ENCODE peak calls at places on chromosomes 13 and 19, in seven cellular contexts. Z, R, U, W, P, D and V are unnamed samples.

GRCh38 chr13:91369432-91369831 is 21.9 kb downstream of the MIR17HG start:
- DNase-seq in Z (no peak), R (peak; percentile 60), U (peak; percentile 7), W (no peak), P (no peak), D (peak; percentile 28), V (no peak)

GRCh38 chr13:85170372-85170771 is 628.8 kb downstream of the SLITRK6 start:
- DNase-seq in Z (no peak), R (no peak), U (no peak), W (no peak), P (no peak), D (no peak), V (no peak)

GRCh38 chr19:1505991-1506881 is 6.6 kb downstream of the ADAMTSL5 start:
- DNase-seq in Z (no peak), R (no peak), U (no peak), W (no peak), P (no peak), D (no peak), V (no peak)

GRCh38 chr19:46371371-46371901 is 24.5 kb downstream of the PPP5C start:
- DNase-seq in Z (no peak), R (no peak), U (no peak), W (no peak), P (no peak), D (peak; percentile 28), V (peak; percentile 14)

GRCh38 chr19:47723573-47723923 is 10.3 kb downstream of the EHD2 start:
- DNase-seq in Z (peak; percentile 63), R (peak; percentile 92), U (peak; percentile 64), W (no peak), P (no peak), D (peak; percentile 95), V (no peak)

GRCh38 chr13:108560092-108560491 is 69.3 kb upstream of the MYO16 start:
- DNase-seq in Z (no peak), R (no peak), U (no peak), W (no peak), P (peak; percentile 3), D (no peak), V (no peak)

GRCh38 chr13:93867481-93867880 is 612.0 kb downstream of the DCT start:
- DNase-seq in Z (no peak), R (peak; percentile 66), U (no peak), W (no peak), P (no peak), D (peak; percentile 95), V (no peak)

GRCh38 chr13:77919351-77920294 is 992 bp upstream of the EDNRB start:
- DNase-seq in Z (no peak), R (peak; percentile 20), U (no peak), W (peak; percentile 69), P (peak; percentile 18), D (peak; percentile 15), V (no peak)

GRCh38 chr19:49217382-49217781 is 59.8 kb downstream of the TRPM4 start:
- DNase-seq in Z (no peak), R (no peak), U (no peak), W (no peak), P (no peak), D (peak; percentile 72), V (no peak)

GRCh38 chr19:2964874-2965273 is 12.5 kb upstream of the TLE6 start:
- DNase-seq in Z (no peak), R (no peak), U (no peak), W (no peak), P (no peak), D (no peak), V (no peak)

GRCh38 chr13:48162182-48162581 is 67.3 kb upstream of the MED4 start:
- DNase-seq in Z (no peak), R (no peak), U (no peak), W (no peak), P (no peak), D (no peak), V (no peak)

GRCh38 chr19:55251296-55252081 is 7.3 kb downstream of the PPP6R1 start:
- DNase-seq in Z (peak; percentile 57), R (peak; percentile 55), U (peak; percentile 87), W (no peak), P (no peak), D (peak; percentile 16), V (no peak)

GRCh38 chr13:104750377-104750776 is 1684.2 kb upstream of the SLC10A2 start:
- DNase-seq in Z (no peak), R (peak; percentile 54), U (peak; percentile 18), W (no peak), P (no peak), D (no peak), V (no peak)

DNA sequence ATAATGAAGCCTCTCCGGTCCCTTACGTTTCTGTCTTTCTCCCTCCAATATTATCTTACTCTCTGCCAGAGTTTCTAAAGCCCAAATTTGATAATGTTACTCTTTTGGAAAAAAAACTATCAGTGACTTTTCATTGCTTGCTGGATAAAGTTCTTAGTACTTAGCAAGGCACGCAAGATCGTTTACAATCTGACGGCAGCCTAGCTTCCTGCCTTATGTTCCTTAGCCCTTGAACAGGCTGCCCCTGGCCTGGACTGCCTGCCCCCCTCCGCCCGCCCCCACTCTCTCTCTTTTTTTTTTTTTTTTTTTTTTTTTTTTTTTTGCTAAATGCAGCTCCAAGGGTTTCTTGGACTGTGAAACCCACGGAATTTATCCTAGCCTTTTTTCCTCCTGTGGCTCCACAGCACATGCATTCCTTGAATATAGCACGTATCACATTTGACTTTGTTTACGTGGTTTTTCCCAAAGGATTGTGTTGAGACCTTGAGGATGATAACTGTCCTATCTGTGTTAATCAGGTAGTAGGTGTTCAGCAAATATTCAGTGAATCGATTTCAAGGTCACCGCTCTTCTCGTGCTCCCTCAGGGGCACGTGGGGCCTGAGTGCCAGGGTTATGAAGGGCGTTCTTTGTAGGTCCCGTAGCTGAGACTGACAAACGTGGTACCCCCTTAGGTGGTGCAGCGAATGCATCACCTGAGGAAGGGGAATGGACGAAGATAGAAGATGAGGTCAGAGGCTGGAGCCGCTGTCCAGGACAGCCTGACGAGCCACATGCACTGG is 130.9 kb upstream of the RNF113B start:
- DNase-seq in Z (no peak), R (no peak), U (no peak), W (no peak), P (no peak), D (peak; percentile 88), V (no peak)
- H3K9ac ChIP-seq in Z (no peak overlapping the region), R (no peak overlapping the region), U (no peak overlapping the region), W (no peak overlapping the region), P (no peak overlapping the region), D (peak overlapping the region; percentile 72), V (no peak overlapping the region)

DNA sequence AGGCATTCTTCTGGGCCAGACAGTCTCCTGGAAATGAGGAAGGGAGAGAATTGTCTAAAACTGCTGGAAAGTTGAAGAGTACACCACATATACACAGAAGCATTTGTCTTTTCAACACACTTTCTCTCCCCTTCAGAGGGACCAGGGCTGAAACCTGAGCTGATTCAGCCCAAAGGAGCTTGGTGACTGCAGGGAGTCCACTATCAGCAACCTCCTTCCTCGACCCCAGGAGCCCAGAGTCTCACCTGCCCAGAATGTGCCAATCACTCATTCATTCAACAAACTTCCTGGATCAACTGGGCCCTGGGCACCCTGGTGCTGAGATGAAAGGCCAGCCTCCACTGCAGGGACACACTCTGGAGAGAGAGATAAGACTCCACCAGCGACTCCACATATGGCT is 128.9 kb upstream of the VSTM2B start:
- DNase-seq in Z (no peak), R (no peak), U (no peak), W (no peak), P (no peak), D (no peak), V (no peak)
- H3K9ac ChIP-seq in Z (no peak overlapping the region), R (no peak overlapping the region), U (no peak overlapping the region), W (no peak overlapping the region), P (no peak overlapping the region), D (no peak overlapping the region), V (no peak overlapping the region)

DNA sequence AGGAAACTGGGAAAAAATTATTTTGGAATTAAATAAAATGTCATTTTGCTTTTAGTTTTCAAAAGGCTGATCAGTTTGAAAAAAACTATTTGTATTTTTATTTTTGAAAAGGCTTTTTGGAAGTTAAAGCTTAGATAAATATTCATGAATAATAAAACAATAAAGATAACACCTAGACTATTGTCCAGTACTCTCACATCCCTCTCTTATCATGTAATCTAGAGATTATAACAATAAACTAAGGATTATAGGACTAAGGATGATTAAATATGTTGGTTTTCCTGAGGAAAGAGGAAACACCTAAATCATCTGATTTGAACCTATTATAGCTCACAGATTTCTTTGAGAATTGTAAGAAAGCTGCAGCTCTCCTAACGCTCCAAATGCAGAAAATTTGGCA is 81.4 kb upstream of the AKAP11 start:
- DNase-seq in Z (no peak), R (no peak), U (no peak), W (no peak), P (no peak), D (no peak), V (no peak)
- H3K9ac ChIP-seq in Z (no peak overlapping the region), R (no peak overlapping the region), U (no peak overlapping the region), W (no peak overlapping the region), P (no peak overlapping the region), D (no peak overlapping the region), V (no peak overlapping the region)

GRCh38 chr13:107205318-107206112 is 637.6 kb upstream of the ARGLU1 start:
- DNase-seq in Z (peak; percentile 80), R (peak; percentile 10), U (peak; percentile 60), W (peak; percentile 77), P (peak; percentile 58), D (peak; percentile 66), V (peak; percentile 25)
- H3K9ac ChIP-seq in Z (no peak overlapping the region), R (no peak overlapping the region), U (no peak overlapping the region), W (no peak overlapping the region), P (no peak overlapping the region), D (no peak overlapping the region), V (no peak overlapping the region)